ENCODE peak calls at places on chromosomes 12 and 14, in four cellular contexts. A is RWPE1, M is heart left ventricle, N is K562. V is an unnamed sample.
A peak's percentile ranks its signal among the peaks of the same experiment; 100 is the strongest.

GRCh38 chr14:54548491-54548890 is 18.4 kb upstream of the SAMD4A start:
- DNase-seq in N (no peak), M (no peak), A (no peak), V (no peak)

GRCh38 chr14:84343637-84344036 is 1186.3 kb upstream of the FLRT2 start:
- DNase-seq in A (no peak), N (no peak), M (no peak), V (no peak)

GRCh38 chr12:57367121-57367520 is 63.7 kb downstream of the R3HDM2 start:
- DNase-seq in M (no peak), N (no peak), A (no peak), V (no peak)

GRCh38 chr12:45893240-45893639 is 97.1 kb downstream of the SCAF11 start:
- DNase-seq in A (no peak), M (no peak), N (no peak), V (no peak)

GRCh38 chr14:69693145-69693544 is 73.8 kb upstream of the SRSF5 start:
- DNase-seq in M (no peak), A (no peak), N (no peak), V (no peak)

GRCh38 chr12:32603858-32604257 is 75.2 kb upstream of the DNM1L start:
- DNase-seq in M (no peak), N (no peak), A (no peak), V (no peak)

GRCh38 chr14:95200404-95200803 is 43.1 kb upstream of the DICER1 start:
- DNase-seq in A (no peak), N (no peak), M (no peak), V (peak; percentile 84)

GRCh38 chr14:39302124-39302810 is 68.6 kb downstream of the MIA2 start:
- DNase-seq in N (no peak), M (no peak), A (no peak), V (no peak)

GRCh38 chr12:87676726-87677125 is 352.5 kb downstream of the C12orf50 start:
- DNase-seq in M (no peak), A (no peak), N (no peak), V (no peak)

GRCh38 chr12:111488271-111488670 is 82.5 kb downstream of the SH2B3 start:
- DNase-seq in N (no peak), M (no peak), A (no peak), V (no peak)

GRCh38 chr12:52627395-52628110 is 9.2 kb upstream of the KRT73 start:
- DNase-seq in N (no peak), A (no peak), M (no peak), V (no peak)

GRCh38 chr14:70045296-70045695 is 143.5 kb downstream of the SLC8A3 start:
- DNase-seq in M (no peak), N (no peak), A (no peak), V (no peak)

GRCh38 chr12:131018221-131018620 is 64.5 kb downstream of the ADGRD1 start:
- DNase-seq in A (no peak), N (no peak), M (peak; percentile 55), V (no peak)

GRCh38 chr12:81723361-81723760 is 35.8 kb downstream of the PPFIA2 start:
- DNase-seq in A (no peak), M (no peak), N (no peak), V (no peak)

GRCh38 chr12:5466521-5466960 is 34.6 kb downstream of the NTF3 start:
- DNase-seq in A (no peak), M (no peak), N (no peak), V (no peak)

GRCh38 chr12:53499261-53500118 is at the start of gene MAP3K12:
- DNase-seq in A (peak; percentile 55), N (peak; percentile 57), M (peak; percentile 82), V (peak; percentile 70)

GRCh38 chr12:76552343-76552938 is 7.1 kb downstream of the OSBPL8 start:
- DNase-seq in A (no peak), N (no peak), M (no peak), V (no peak)

GRCh38 chr14:71416392-71416791 is 509.1 kb downstream of the PCNX1 start:
- DNase-seq in N (no peak), M (no peak), A (peak; percentile 30), V (no peak)

GRCh38 chr14:20799955-20800544 is 2.6 kb downstream of the RNASE1 start:
- DNase-seq in M (peak; percentile 67), N (peak; percentile 42), A (no peak), V (peak; percentile 70)

GRCh38 chr12:71504471-71504852 is 64.9 kb downstream of the LGR5 start:
- DNase-seq in A (no peak), M (no peak), N (no peak), V (no peak)

GRCh38 chr12:17470460-17470859 is 619.5 kb downstream of the RERGL start:
- DNase-seq in A (no peak), N (no peak), M (no peak), V (no peak)

GRCh38 chr12:109461049-109461845 is 15.9 kb downstream of the KCTD10 start:
- DNase-seq in M (no peak), N (peak; percentile 89), A (no peak), V (peak; percentile 71)

GRCh38 chr12:62308201-62308600 is 48.0 kb downstream of the USP15 start:
- DNase-seq in N (no peak), A (no peak), M (no peak), V (no peak)

GRCh38 chr12:69024413-69024812 is 91.4 kb upstream of the CPM start:
- DNase-seq in M (no peak), A (peak; percentile 85), N (no peak), V (peak; percentile 92)

GRCh38 chr14:67618617-67619063 is 1.1 kb upstream of the ARG2 start:
- DNase-seq in A (peak; percentile 69), M (no peak), N (peak; percentile 42), V (no peak)

GRCh38 chr14:61934385-61934784 is 172.2 kb downstream of the SNAPC1 start:
- DNase-seq in A (peak; percentile 77), M (no peak), N (no peak), V (no peak)

GRCh38 chr12:58496411-58496810 is 423.9 kb downstream of the LRIG3 start:
- DNase-seq in M (no peak), N (no peak), A (no peak), V (no peak)

GRCh38 chr14:75803768-75804167 is 142.7 kb downstream of the TTLL5 start:
- DNase-seq in M (no peak), N (no peak), A (no peak), V (no peak)

GRCh38 chr14:75804570-75805275 is 143.7 kb downstream of the TTLL5 start:
- DNase-seq in M (no peak), N (no peak), A (no peak), V (no peak)

GRCh38 chr14:75800792-75801191 is 139.7 kb downstream of the TTLL5 start:
- DNase-seq in M (no peak), A (no peak), N (no peak), V (no peak)

GRCh38 chr14:75806247-75806876 is 145.3 kb downstream of the TTLL5 start:
- DNase-seq in M (no peak), N (no peak), A (no peak), V (no peak)

DNA sequence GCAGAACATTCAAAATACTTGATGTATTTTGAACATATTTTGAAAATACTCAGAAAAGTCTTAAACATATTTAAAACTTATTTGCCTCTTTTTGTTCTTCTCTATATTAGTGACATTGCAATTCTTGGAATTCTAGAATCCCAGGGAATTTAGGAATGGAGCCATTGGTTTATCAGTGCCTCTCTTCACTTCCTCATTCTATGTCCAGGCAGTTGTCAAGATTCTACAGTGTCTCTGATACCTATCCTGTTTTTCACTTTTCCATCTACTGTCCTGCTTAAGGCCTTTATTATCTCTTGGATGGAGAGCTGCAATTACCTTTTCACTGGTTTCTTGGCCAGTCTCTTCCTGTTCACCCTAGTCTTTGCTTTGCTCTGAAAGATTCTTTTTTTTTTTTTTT is 144.6 kb downstream of the TTLL5 start:
- DNase-seq in M (no peak), N (no peak), A (no peak), V (no peak)
- H3K27ac ChIP-seq in M (peak overlapping the region; percentile 71), N (no peak overlapping the region), A (no peak overlapping the region), V (no peak overlapping the region)

DNA sequence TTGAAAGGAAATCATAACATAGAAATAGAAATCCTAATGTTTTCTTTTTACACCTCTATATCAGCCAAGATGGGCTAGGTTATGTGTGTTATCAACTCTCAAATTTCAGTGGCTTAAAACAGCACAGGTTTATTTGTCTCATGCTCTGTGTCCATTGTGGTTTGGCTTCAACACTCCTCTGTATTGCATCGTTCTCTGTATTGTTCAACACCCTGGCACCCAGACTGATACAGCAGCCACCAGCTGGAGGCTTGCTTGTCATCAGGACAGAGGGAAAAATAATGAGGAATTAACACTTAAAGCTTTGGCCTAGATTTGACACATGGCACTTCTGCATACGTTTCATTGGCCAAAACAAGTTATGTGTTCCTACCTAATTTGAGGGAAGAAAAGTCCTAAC is 234.2 kb upstream of the ARHGAP5 start:
- DNase-seq in N (no peak), A (no peak), M (no peak), V (no peak)
- H3K27ac ChIP-seq in N (no peak overlapping the region), A (no peak overlapping the region), M (no peak overlapping the region), V (no peak overlapping the region)

GRCh38 chr12:10068634-10069033 is 30.2 kb downstream of the CLEC1A start:
- DNase-seq in N (no peak), A (no peak), M (no peak), V (no peak)
- H3K27ac ChIP-seq in N (no peak overlapping the region), A (no peak overlapping the region), M (peak overlapping the region; percentile 77), V (peak overlapping the region; percentile 75)

GRCh38 chr14:102530828-102531478 is 21.4 kb upstream of the ANKRD9 start:
- DNase-seq in N (peak; percentile 51), M (peak; percentile 11), A (no peak), V (no peak)
- H3K27ac ChIP-seq in N (peak overlapping the region; percentile 87), M (no peak overlapping the region), A (peak overlapping the region; percentile 95), V (peak overlapping the region; percentile 74)

GRCh38 chr14:24051162-24051788 is 534 bp upstream of the CARMIL3 start:
- DNase-seq in M (no peak), A (no peak), N (peak; percentile 3), V (no peak)
- H3K27ac ChIP-seq in M (peak overlapping the region; percentile 46), A (peak overlapping the region; percentile 23), N (no peak overlapping the region), V (peak overlapping the region; percentile 68)

GRCh38 chr12:104603545-104603973 is 146.8 kb downstream of the CHST11 start:
- DNase-seq in N (no peak), A (peak; percentile 45), M (no peak), V (no peak)
- H3K27ac ChIP-seq in N (peak overlapping the region; percentile 89), A (peak overlapping the region; percentile 84), M (peak overlapping the region; percentile 81), V (peak overlapping the region; percentile 74)

GRCh38 chr12:48995061-48995879 is 3.9 kb downstream of the DDN start:
- DNase-seq in A (peak; percentile 97), N (peak; percentile 90), M (peak; percentile 87), V (peak; percentile 88)
- H3K27ac ChIP-seq in A (no peak overlapping the region), N (no peak overlapping the region), M (no peak overlapping the region), V (no peak overlapping the region)

DNA sequence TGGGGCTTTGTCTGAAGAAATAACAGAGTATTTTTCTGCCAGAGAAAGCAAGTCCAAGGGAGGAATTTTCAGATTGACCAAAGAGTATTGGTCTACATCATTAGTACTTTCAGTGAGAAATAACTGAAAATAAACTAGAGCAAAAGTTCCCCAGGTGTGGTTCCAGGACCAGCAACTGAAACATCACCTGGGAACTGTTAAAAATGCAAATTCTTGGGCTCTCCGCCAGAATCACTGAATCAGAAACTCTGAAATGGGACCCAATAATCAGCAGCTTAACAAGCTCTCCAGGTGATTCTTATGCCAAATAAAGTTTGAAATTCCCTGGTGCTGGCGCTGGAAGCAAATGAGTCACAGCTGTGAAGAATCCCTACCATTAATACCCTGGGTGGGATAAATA is 52.1 kb downstream of the EIF2S3B start:
- DNase-seq in M (no peak), N (no peak), A (peak; percentile 35), V (no peak)
- H3K27ac ChIP-seq in M (no peak overlapping the region), N (no peak overlapping the region), A (no peak overlapping the region), V (no peak overlapping the region)

GRCh38 chr12:116955382-116956021 is 44.8 kb downstream of the FBXW8 start:
- DNase-seq in M (no peak), A (peak; percentile 75), N (peak; percentile 32), V (peak; percentile 67)
- H3K27ac ChIP-seq in M (no peak overlapping the region), A (no peak overlapping the region), N (no peak overlapping the region), V (no peak overlapping the region)

V was measured in lower lobe of right lung.